ENCODE peak calls at places on chromosomes 1 and 21, in six cellular contexts. W is colonic mucosa, H is upper lobe of right lung, K is Panc1, A is breast epithelium, R is psoas muscle. V is an unnamed sample.

GRCh38 chr1:118948796-118949195 is 39.3 kb downstream of the TBX15 start:
- DNase-seq in R (no peak), W (no peak), H (no peak), K (no peak), A (no peak), V (no peak)

GRCh38 chr1:32767156-32767555 is 50.0 kb downstream of the YARS1 start:
- DNase-seq in H (peak; percentile 25), W (no peak), K (no peak), A (no peak), R (no peak), V (no peak)

GRCh38 chr1:20597650-20598049 is 8.8 kb downstream of the CDA start:
- DNase-seq in K (no peak), H (no peak), R (no peak), W (no peak), A (no peak), V (no peak)

GRCh38 chr21:31564439-31564838 is 95.1 kb upstream of the SOD1 start:
- DNase-seq in K (no peak), A (no peak), R (no peak), H (no peak), W (no peak), V (no peak)

GRCh38 chr1:45545019-45545493 is 5.6 kb upstream of the AKR1A1 start:
- DNase-seq in W (no peak), H (no peak), R (no peak), A (no peak), K (no peak), V (no peak)

GRCh38 chr1:38741341-38741740 is 118.2 kb downstream of the RRAGC start:
- DNase-seq in K (no peak), A (no peak), R (no peak), W (no peak), H (no peak), V (no peak)

GRCh38 chr1:111789666-111790316 is 34.1 kb downstream of the DDX20 start:
- DNase-seq in R (no peak), W (no peak), A (no peak), H (no peak), K (no peak), V (no peak)

GRCh38 chr1:20184997-20185833 is 681 bp upstream of the UBXN10 start:
- DNase-seq in H (no peak), A (no peak), W (no peak), R (no peak), K (no peak), V (no peak)

GRCh38 chr1:90371106-90371813 is 345.8 kb downstream of the BARHL2 start:
- DNase-seq in K (no peak), A (no peak), R (no peak), H (no peak), W (no peak), V (no peak)

GRCh38 chr1:208172389-208173140 is 71.6 kb downstream of the PLXNA2 start:
- DNase-seq in W (no peak), R (no peak), A (no peak), K (no peak), H (no peak), V (no peak)

GRCh38 chr1:159171254-159171687 is at the start of gene CADM3:
- DNase-seq in R (peak; percentile 56), W (peak; percentile 26), K (no peak), A (no peak), H (no peak), V (no peak)

GRCh38 chr1:169595764-169596711 is 9.8 kb upstream of the F5 start:
- DNase-seq in H (no peak), R (no peak), A (no peak), K (no peak), W (no peak), V (peak; percentile 27)

GRCh38 chr1:52288286-52288685 is 77.7 kb downstream of the CC2D1B start:
- DNase-seq in K (no peak), A (no peak), H (no peak), W (no peak), R (no peak), V (peak; percentile 34)

GRCh38 chr1:77779529-77780281 is at the start of gene MIGA1:
- DNase-seq in A (peak; percentile 84), H (peak; percentile 92), K (no peak), R (peak; percentile 91), W (peak; percentile 94), V (peak; percentile 94)

GRCh38 chr1:2481885-2482284 is 5.8 kb downstream of the PLCH2 start:
- DNase-seq in K (no peak), H (no peak), W (no peak), A (no peak), R (no peak), V (no peak)

GRCh38 chr1:113946112-113946511 is 17.0 kb downstream of the HIPK1 start:
- DNase-seq in W (no peak), R (no peak), H (no peak), A (no peak), K (no peak), V (no peak)

GRCh38 chr1:203627819-203628184 is 1.2 kb downstream of the ATP2B4 start:
- DNase-seq in K (no peak), H (no peak), W (peak; percentile 58), A (no peak), R (no peak), V (peak; percentile 21)

GRCh38 chr21:31222142-31222541 is 121.9 kb downstream of the TIAM1 start:
- DNase-seq in A (no peak), H (no peak), K (no peak), R (no peak), W (no peak), V (no peak)

GRCh38 chr1:7299994-7300393 is 471.1 kb upstream of the VAMP3 start:
- DNase-seq in A (no peak), K (no peak), W (peak; percentile 16), H (no peak), R (no peak), V (no peak)

GRCh38 chr21:29053656-29054055 is 19.8 kb downstream of the CCT8 start:
- DNase-seq in K (no peak), R (no peak), H (no peak), A (no peak), W (no peak), V (no peak)

GRCh38 chr1:201254625-201255469 is 28.5 kb upstream of the PKP1 start:
- DNase-seq in H (peak; percentile 84), A (peak; percentile 41), W (peak; percentile 75), R (peak; percentile 83), K (no peak), V (peak; percentile 78)

GRCh38 chr1:31793086-31793485 is 22.7 kb downstream of the SPOCD1 start:
- DNase-seq in A (no peak), R (peak; percentile 45), K (no peak), W (no peak), H (peak; percentile 59), V (no peak)

GRCh38 chr1:56573311-56573710 is 6.1 kb downstream of the PLPP3 start:
- DNase-seq in W (peak; percentile 35), R (no peak), H (no peak), A (no peak), K (no peak), V (no peak)

GRCh38 chr1:32867671-32868070 is 3.0 kb downstream of the FNDC5 start:
- DNase-seq in A (no peak), R (no peak), K (no peak), W (no peak), H (no peak), V (no peak)

GRCh38 chr1:29245876-29246275 is 9.6 kb downstream of the PTPRU start:
- DNase-seq in W (no peak), A (no peak), H (no peak), K (peak; percentile 24), R (no peak), V (peak; percentile 49)

GRCh38 chr1:21618059-21618458 is 51.1 kb downstream of the RAP1GAP start:
- DNase-seq in K (no peak), W (no peak), A (no peak), H (no peak), R (no peak), V (no peak)

GRCh38 chr1:232622378-232622777 is 7.6 kb downstream of the SIPA1L2 start:
- DNase-seq in A (no peak), H (no peak), R (no peak), W (peak; percentile 82), K (no peak), V (no peak)
- TF ChIP-seq CTCF in A (no peak), H (no peak), R (no peak), W (no peak), K (no peak), V (no peak)

DNA sequence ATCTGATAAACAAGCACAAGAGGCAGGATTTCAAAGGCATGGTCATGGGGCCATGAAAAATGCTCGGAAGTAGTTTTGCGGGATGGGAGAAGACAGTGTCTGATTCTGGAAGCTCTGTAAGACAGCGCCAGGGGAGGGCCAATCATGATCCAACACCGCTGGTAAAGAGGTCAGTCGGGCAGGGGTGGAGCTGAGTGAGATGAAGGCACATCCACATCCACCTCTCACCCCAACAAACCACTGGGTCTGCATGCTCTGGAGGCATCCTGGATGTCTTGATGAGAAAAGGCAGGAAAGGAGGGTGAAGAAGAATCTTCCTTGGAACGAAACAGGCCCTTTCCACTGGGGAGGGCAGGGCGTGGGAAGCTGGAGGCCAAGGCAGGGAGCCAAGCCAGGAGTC is 288.3 kb downstream of the PCP4 start:
- DNase-seq in H (no peak), K (no peak), W (no peak), A (no peak), R (no peak), V (no peak)
- H3K4me3 ChIP-seq in H (no peak overlapping the region), K (no peak overlapping the region), W (no peak overlapping the region), A (no peak overlapping the region), R (no peak overlapping the region), V (no peak overlapping the region)

DNA sequence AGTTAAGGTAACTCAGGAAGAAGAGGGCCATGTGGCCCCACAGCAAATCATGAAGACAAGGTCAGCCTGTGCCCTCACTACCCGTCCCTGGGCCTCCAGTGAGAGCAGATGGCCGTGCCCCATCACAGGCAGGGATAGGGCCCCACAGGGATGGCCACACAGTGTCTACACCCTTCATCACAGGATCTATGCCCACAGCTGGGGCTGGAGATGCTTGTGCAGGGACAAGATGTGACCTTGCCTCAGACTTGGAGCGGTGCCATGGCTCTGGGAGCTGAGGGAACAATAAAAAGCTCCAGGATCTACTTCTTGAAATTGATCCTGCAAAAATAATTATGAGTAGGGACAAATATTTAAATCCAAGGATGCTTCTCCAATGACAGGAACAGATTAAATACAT is 25.4 kb upstream of the TCEA3 start:
- DNase-seq in R (peak; percentile 94), A (no peak), K (no peak), W (peak; percentile 75), H (peak; percentile 73), V (no peak)
- H3K4me1 ChIP-seq in R (peaks cover 23% of the 10 kb centered on the region), A (peaks cover 5% of the 10 kb centered on the region), K (no peaks in the 10 kb centered on the region), W (peaks cover 5% of the 10 kb centered on the region), H (peaks cover 33% of the 10 kb centered on the region), V (peaks cover 6% of the 10 kb centered on the region)

GRCh38 chr21:14645702-14646101 is 99.6 kb upstream of the SAMSN1 start:
- DNase-seq in R (no peak), H (no peak), K (no peak), W (no peak), A (no peak), V (no peak)
- TF ChIP-seq CTCF in R (no peak), H (no peak), K (no peak), W (no peak), A (no peak), V (no peak)

GRCh38 chr1:174874337-174875053 is 125.3 kb upstream of the CACYBP start:
- DNase-seq in K (no peak), R (no peak), H (no peak), W (peak; percentile 50), A (no peak), V (no peak)
- H3K4me3 ChIP-seq in K (no peak overlapping the region), R (peak overlapping the region; percentile 44), H (peak overlapping the region; percentile 41), W (peak overlapping the region; percentile 16), A (peak overlapping the region; percentile 36), V (no peak overlapping the region)

GRCh38 chr1:109815809-109816791 is 52.4 kb upstream of the EPS8L3 start:
- DNase-seq in A (peak; percentile 48), K (no peak), H (no peak), W (no peak), R (no peak), V (no peak)
- H3K4me1 ChIP-seq in A (no peaks in the 10 kb centered on the region), K (peaks cover 30% of the 10 kb centered on the region), H (peaks cover 24% of the 10 kb centered on the region), W (no peaks in the 10 kb centered on the region), R (peaks cover 4% of the 10 kb centered on the region), V (no peaks in the 10 kb centered on the region)

V was measured in A673.